ENCODE peak calls at places on chromosome 5, in six cellular contexts. D, H, J, I, A and G are unnamed samples.

GRCh38 chr5:39977231-39977630 is 552.5 kb upstream of the DAB2 start:
- DNase-seq in D (no peak), H (no peak), J (no peak), I (no peak), A (no peak), G (no peak)

GRCh38 chr5:39217365-39218281 is 1.7 kb downstream of the FYB1 start:
- DNase-seq in D (peak; percentile 66), H (peak; percentile 71), J (peak; percentile 93), I (peak; percentile 91), A (peak; percentile 58), G (peak; percentile 76)

GRCh38 chr5:142753114-142753764 is 16.9 kb upstream of the ARHGAP26 start:
- DNase-seq in D (no peak), H (no peak), J (no peak), I (no peak), A (no peak), G (no peak)

GRCh38 chr5:151093476-151093889 is 12.6 kb upstream of the TNIP1 start:
- DNase-seq in D (no peak), H (no peak), J (no peak), I (no peak), A (no peak), G (peak; percentile 39)

GRCh38 chr5:142758062-142758802 is 11.9 kb upstream of the ARHGAP26 start:
- DNase-seq in D (no peak), H (no peak), J (no peak), I (no peak), A (no peak), G (no peak)

GRCh38 chr5:85170183-85170582 is 785.5 kb upstream of the EDIL3 start:
- DNase-seq in D (no peak), H (no peak), J (no peak), I (peak; percentile 4), A (no peak), G (no peak)

GRCh38 chr5:116652903-116653302 is 78.3 kb upstream of the SEMA6A start:
- DNase-seq in D (no peak), H (no peak), J (no peak), I (no peak), A (no peak), G (no peak)

GRCh38 chr5:101590384-101590783 is 687.3 kb upstream of the ST8SIA4 start:
- DNase-seq in D (no peak), H (peak; percentile 12), J (no peak), I (peak; percentile 1), A (peak; percentile 4), G (peak; percentile 48)

GRCh38 chr5:179371681-179372675 is 26.7 kb upstream of the ADAMTS2 start:
- DNase-seq in D (no peak), H (no peak), J (no peak), I (peak; percentile 28), A (no peak), G (no peak)

GRCh38 chr5:143495823-143496275 is 92.4 kb upstream of the NR3C1 start:
- DNase-seq in D (no peak), H (no peak), J (no peak), I (peak; percentile 20), A (no peak), G (no peak)

GRCh38 chr5:18010053-18010452 is 375.8 kb downstream of the TAF11L14 start:
- DNase-seq in D (no peak), H (no peak), J (no peak), I (no peak), A (no peak), G (peak; percentile 12)

GRCh38 chr5:131305906-131306305 is 42.1 kb downstream of the CDC42SE2 start:
- DNase-seq in D (no peak), H (no peak), J (no peak), I (no peak), A (no peak), G (no peak)

GRCh38 chr5:107404595-107405366 is 266.0 kb downstream of the EFNA5 start:
- DNase-seq in D (no peak), H (no peak), J (no peak), I (no peak), A (no peak), G (no peak)

GRCh38 chr5:72498284-72498683 is 8.9 kb downstream of the ZNF366 start:
- DNase-seq in D (no peak), H (no peak), J (no peak), I (no peak), A (no peak), G (no peak)

GRCh38 chr5:67240846-67241245 is 44.2 kb upstream of the CD180 start:
- DNase-seq in D (no peak), H (no peak), J (no peak), I (no peak), A (no peak), G (no peak)